ENCODE peak calls at places on chromosomes 3 and 15, in eight cellular contexts. N, C, T, W, E, M, G and O are unnamed samples.

GRCh38 chr3:61821823-61822251 is 260.5 kb downstream of the PTPRG start:
- DNase-seq in N (no peak), C (no peak), T (no peak), W (no peak), E (peak), M (peak), G (peak), O (no peak)

GRCh38 chr15:39692464-39693327 is 89.9 kb downstream of the FSIP1 start:
- DNase-seq in N (no peak), C (peak), T (no peak), W (no peak), E (peak), M (no peak), G (no peak), O (no peak)

GRCh38 chr3:156300929-156301806 is 180.8 kb downstream of the KCNAB1 start:
- DNase-seq in N (no peak), C (no peak), T (no peak), W (no peak), E (no peak), M (no peak), G (no peak), O (no peak)

GRCh38 chr3:127074900-127075360 is 92.0 kb downstream of the PLXNA1 start:
- DNase-seq in N (peak), C (peak), T (no peak), W (no peak), E (peak), M (peak), G (peak), O (no peak)

GRCh38 chr3:2727566-2728318 is 382.4 kb downstream of the IL5RA start:
- DNase-seq in N (no peak), C (no peak), T (no peak), W (no peak), E (no peak), M (no peak), G (no peak), O (no peak)

GRCh38 chr3:36992806-36993325 is at the start of gene EPM2AIP1:
- DNase-seq in N (peak), C (peak), T (no peak), W (no peak), E (no peak), M (peak), G (peak), O (no peak)

GRCh38 chr15:38695249-38696119 is 130.9 kb upstream of the RASGRP1 start:
- DNase-seq in N (no peak), C (no peak), T (no peak), W (no peak), E (no peak), M (no peak), G (no peak), O (no peak)

GRCh38 chr15:62211348-62211747 is 46.3 kb upstream of the C2CD4B start:
- DNase-seq in N (no peak), C (no peak), T (no peak), W (no peak), E (no peak), M (no peak), G (no peak), O (no peak)

GRCh38 chr3:24388611-24389010 is 106.0 kb downstream of the THRB start:
- DNase-seq in N (no peak), C (no peak), T (no peak), W (no peak), E (no peak), M (no peak), G (no peak), O (no peak)

GRCh38 chr3:156918746-156919145 is 92.6 kb downstream of the LEKR1 start:
- DNase-seq in N (peak), C (no peak), T (no peak), W (no peak), E (no peak), M (no peak), G (peak), O (no peak)

GRCh38 chr3:3464131-3464530 is 284.6 kb upstream of the CRBN start:
- DNase-seq in N (no peak), C (no peak), T (no peak), W (no peak), E (no peak), M (no peak), G (no peak), O (no peak)

GRCh38 chr3:75220932-75221331 is 443.2 kb upstream of the FRG2C start:
- DNase-seq in N (no peak), C (peak), T (no peak), W (no peak), E (no peak), M (no peak), G (no peak), O (no peak)

GRCh38 chr3:30933478-30934207 is 39.2 kb upstream of the GADL1 start:
- DNase-seq in N (no peak), C (no peak), T (no peak), W (no peak), E (no peak), M (no peak), G (no peak), O (no peak)

GRCh38 chr3:194084284-194084683 is 51.7 kb upstream of the HES1 start:
- DNase-seq in N (no peak), C (no peak), T (no peak), W (no peak), E (no peak), M (no peak), G (no peak), O (peak)

GRCh38 chr15:42154576-42155355 is 1.7 kb downstream of the PLA2G4F start:
- DNase-seq in N (no peak), C (no peak), T (no peak), W (no peak), E (no peak), M (no peak), G (peak), O (no peak)

GRCh38 chr3:102400766-102401165 is 34.0 kb upstream of the ZPLD1 start:
- DNase-seq in N (peak), C (no peak), T (no peak), W (no peak), E (no peak), M (no peak), G (peak), O (no peak)